ENCODE peak calls at places on chromosomes 4 and X, in eight cellular contexts. A is choroid plexus epithelial cell; Y is thyroid gland; Z is mesothelial cell of epicardium; J is neural crest cell; H is CD8-positive, alpha-beta T cell; T is suprapubic skin; L is coronary artery. U is an unnamed sample.
A peak's percentile ranks its signal among the peaks of the same experiment; 100 is the strongest.

GRCh38 chrX:109374276-109374960 is 107.5 kb downstream of the GUCY2F start:
- DNase-seq in A (no peak), Y (no peak), Z (no peak), J (no peak), H (no peak), T (no peak), L (no peak), U (no peak)

GRCh38 chr4:84647307-84647884 is 64.5 kb downstream of the CDS1 start:
- DNase-seq in A (peak; percentile 84), Y (no peak), Z (no peak), J (no peak), H (no peak), T (no peak), L (no peak), U (no peak)

GRCh38 chr4:106694232-106694631 is 325.7 kb upstream of the GIMD1 start:
- DNase-seq in A (no peak), Y (no peak), Z (no peak), J (no peak), H (no peak), T (no peak), L (no peak), U (no peak)

GRCh38 chr4:112327950-112328349 is 30.8 kb downstream of the ALPK1 start:
- DNase-seq in A (peak; percentile 84), Y (no peak), Z (no peak), J (no peak), H (no peak), T (no peak), L (no peak), U (no peak)

GRCh38 chrX:149498767-149499166 is 6.3 kb downstream of the IDS start:
- DNase-seq in A (no peak), Y (no peak), Z (no peak), J (no peak), H (no peak), T (no peak), L (no peak), U (no peak)

GRCh38 chrX:70494441-70494840 is 49.8 kb downstream of the DLG3 start:
- DNase-seq in A (no peak), Y (no peak), Z (no peak), J (no peak), H (no peak), T (no peak), L (no peak), U (no peak)

GRCh38 chr4:11650801-11651596 is 222.3 kb upstream of the HS3ST1 start:
- DNase-seq in A (no peak), Y (no peak), Z (no peak), J (no peak), H (no peak), T (no peak), L (no peak), U (no peak)

GRCh38 chr4:33160126-33160525 is 2440.0 kb downstream of the PCDH7 start:
- DNase-seq in A (peak; percentile 47), Y (no peak), Z (no peak), J (no peak), H (no peak), T (no peak), L (no peak), U (no peak)

GRCh38 chr4:168273838-168274237 is 44.7 kb downstream of the DDX60 start:
- DNase-seq in A (peak; percentile 18), Y (no peak), Z (no peak), J (no peak), H (no peak), T (no peak), L (no peak), U (no peak)

GRCh38 chr4:184330008-184330400 is 112.3 kb upstream of the ENPP6 start:
- DNase-seq in A (no peak), Y (peak; percentile 50), Z (no peak), J (no peak), H (no peak), T (no peak), L (no peak), U (no peak)

GRCh38 chr4:46505131-46505530 is 115.2 kb upstream of the GABRA2 start:
- DNase-seq in A (no peak), Y (no peak), Z (no peak), J (no peak), H (no peak), T (no peak), L (no peak), U (no peak)

GRCh38 chr4:174357321-174357720 is 73.6 kb downstream of the CEP44 start:
- DNase-seq in A (no peak), Y (no peak), Z (no peak), J (no peak), H (no peak), T (no peak), L (no peak), U (no peak)

GRCh38 chr4:63937961-63938360 is 471.3 kb downstream of the TECRL start:
- DNase-seq in A (peak; percentile 3), Y (no peak), Z (no peak), J (no peak), H (no peak), T (no peak), L (no peak), U (no peak)

GRCh38 chrX:7065473-7065872 is 82.0 kb upstream of the STS start:
- DNase-seq in A (no peak), Y (no peak), Z (no peak), J (no peak), H (no peak), T (no peak), L (no peak), U (no peak)

GRCh38 chrX:7067266-7067665 is 80.2 kb upstream of the STS start:
- DNase-seq in A (no peak), Y (peak; percentile 14), Z (no peak), J (no peak), H (no peak), T (no peak), L (no peak), U (no peak)

GRCh38 chrX:7071390-7071789 is 76.1 kb upstream of the STS start:
- DNase-seq in A (no peak), Y (no peak), Z (no peak), J (no peak), H (no peak), T (no peak), L (no peak), U (no peak)

GRCh38 chrX:7069556-7069955 is 78.0 kb upstream of the STS start:
- DNase-seq in A (no peak), Y (no peak), Z (no peak), J (no peak), H (no peak), T (no peak), L (no peak), U (no peak)

DNA sequence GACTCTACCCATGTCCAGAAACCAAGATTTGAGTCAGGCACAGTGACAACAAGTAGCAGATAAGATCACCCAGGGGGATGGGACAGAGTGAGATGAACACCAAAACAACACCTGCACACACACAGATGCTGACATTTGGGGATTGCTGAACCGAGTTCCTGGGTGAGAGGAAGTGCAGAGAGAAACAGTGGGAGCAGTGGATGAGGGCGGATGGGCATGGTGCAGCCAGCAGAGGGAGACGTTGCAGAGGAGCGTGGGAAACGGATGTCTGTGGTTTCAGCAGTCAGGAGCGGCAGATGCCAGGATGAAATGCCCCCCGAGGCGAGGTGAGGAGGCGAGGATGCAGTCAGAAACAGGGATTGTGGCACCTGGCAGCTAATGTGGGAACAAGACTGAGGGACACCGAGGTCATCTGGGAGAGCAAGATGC is 78.6 kb upstream of the STS start:
- DNase-seq in A (peak; percentile 57), Y (no peak), Z (no peak), J (no peak), H (no peak), T (no peak), L (no peak), U (no peak)
- TF ChIP-seq CTCF in A (peak; percentile 68), Y (no peak), Z (no peak), J (peak; percentile 33), H (no peak), T (no peak), L (no peak), U (peak; percentile 32)

GRCh38 chr4:17787315-17787714 is 5.9 kb upstream of the FAM184B start:
- DNase-seq in A (peak; percentile 63), Y (no peak), Z (no peak), J (no peak), H (no peak), T (no peak), L (no peak), U (no peak)

GRCh38 chr4:17788956-17789355 is 7.5 kb upstream of the FAM184B start:
- DNase-seq in A (no peak), Y (no peak), Z (no peak), J (no peak), H (no peak), T (no peak), L (no peak), U (no peak)

GRCh38 chr4:17786567-17786966 is 5.1 kb upstream of the FAM184B start:
- DNase-seq in A (no peak), Y (no peak), Z (no peak), J (no peak), H (no peak), T (no peak), L (no peak), U (no peak)

GRCh38 chr4:17781831-17782287 is 438 bp upstream of the FAM184B start:
- DNase-seq in A (no peak), Y (no peak), Z (no peak), J (peak; percentile 3), H (no peak), T (no peak), L (no peak), U (no peak)

DNA sequence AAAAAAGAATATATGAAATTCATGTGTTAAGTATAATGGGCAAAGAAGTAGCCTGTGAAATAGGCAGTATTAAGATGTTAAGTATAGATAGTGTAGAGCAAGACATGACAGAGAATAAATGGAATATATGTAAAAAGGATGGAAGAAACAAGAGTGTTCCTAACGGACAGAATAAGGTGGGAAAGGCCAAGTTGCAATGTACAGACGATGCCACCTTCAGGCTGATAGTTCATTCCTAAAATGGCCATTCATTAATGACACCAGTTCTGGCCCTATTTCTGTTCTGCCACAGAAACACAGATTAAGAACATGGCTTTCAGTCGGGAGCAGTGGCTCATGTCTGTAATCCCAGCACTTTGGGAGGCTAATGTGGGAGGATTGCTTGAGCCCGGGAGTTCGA is 4.4 kb upstream of the FAM184B start:
- DNase-seq in A (no peak), Y (no peak), Z (no peak), J (no peak), H (no peak), T (no peak), L (no peak), U (no peak)
- TF ChIP-seq CTCF in A (no peak), Y (no peak), Z (no peak), J (no peak), H (no peak), T (no peak), L (no peak), U (no peak)

DNA sequence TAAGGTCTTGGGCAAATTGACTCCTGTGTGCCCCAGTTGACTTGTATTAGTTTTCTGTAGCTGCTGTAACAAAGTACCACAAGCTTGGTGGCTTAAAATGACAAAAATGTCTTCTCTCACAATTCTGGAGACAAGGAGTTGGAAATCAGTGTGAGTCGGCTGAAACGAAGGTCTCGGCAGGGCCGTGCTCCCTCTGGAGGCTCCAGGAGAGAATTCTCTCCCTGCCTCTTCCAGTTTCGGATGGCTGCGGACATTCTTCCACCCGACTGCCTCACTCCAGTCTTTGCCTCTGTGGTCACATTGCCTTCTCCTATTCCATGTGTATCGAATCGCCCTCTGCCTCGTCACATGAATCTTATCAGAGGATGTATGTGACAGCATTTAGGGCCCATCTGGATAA is 66.0 kb upstream of the PHOX2B start:
- DNase-seq in A (peak; percentile 34), Y (peak; percentile 30), Z (no peak), J (peak; percentile 34), H (no peak), T (no peak), L (no peak), U (no peak)
- TF ChIP-seq CTCF in A (peak; percentile 71), Y (no peak), Z (no peak), J (peak; percentile 53), H (no peak), T (no peak), L (no peak), U (peak; percentile 46)

GRCh38 chr4:2832309-2832980 is 11.2 kb upstream of the ADD1 start:
- DNase-seq in A (no peak), Y (no peak), Z (no peak), J (no peak), H (no peak), T (no peak), L (no peak), U (no peak)
- TF ChIP-seq CTCF in A (no peak), Y (no peak), Z (no peak), J (no peak), H (no peak), T (no peak), L (no peak), U (no peak)

U was measured in progenitor cell of endocrine pancreas.